ENCODE peak calls at places on chromosome 11, in ten cellular contexts. J, K, S, P, A, L, R, E, Y and N are unnamed samples.

GRCh38 chr11:32706985-32707736 is 87.3 kb downstream of the CCDC73 start:
- DNase-seq in J (no peak), K (peak; percentile 85), S (peak; percentile 73), P (no peak), A (no peak), L (peak; percentile 91), R (no peak), E (no peak), Y (no peak), N (no peak)

GRCh38 chr11:33658195-33658900 is 42.3 kb downstream of the C11orf91 start:
- DNase-seq in J (no peak), K (no peak), S (no peak), P (no peak), A (no peak), L (no peak), R (no peak), E (no peak), Y (no peak), N (no peak)

GRCh38 chr11:14974723-14975587 is 2.8 kb upstream of the CALCA start:
- DNase-seq in J (peak; percentile 54), K (peak; percentile 64), S (peak; percentile 33), P (peak; percentile 84), A (peak; percentile 74), L (peak; percentile 16), R (no peak), E (peak; percentile 61), Y (peak; percentile 15), N (peak; percentile 81)

GRCh38 chr11:28615542-28615941 is 507.4 kb downstream of the METTL15 start:
- DNase-seq in J (no peak), K (no peak), S (no peak), P (no peak), A (no peak), L (no peak), R (no peak), E (no peak), Y (no peak), N (no peak)

GRCh38 chr11:6253196-6253595 is 6.4 kb upstream of the CCKBR start:
- DNase-seq in J (no peak), K (no peak), S (no peak), P (no peak), A (no peak), L (no peak), R (no peak), E (no peak), Y (no peak), N (no peak)

GRCh38 chr11:78860720-78861422 is 286.2 kb upstream of the NARS2 start:
- DNase-seq in J (no peak), K (peak; percentile 43), S (no peak), P (peak; percentile 65), A (no peak), L (no peak), R (no peak), E (peak; percentile 27), Y (no peak), N (no peak)

GRCh38 chr11:34599406-34599901 is 21.4 kb upstream of the EHF start:
- DNase-seq in J (no peak), K (peak; percentile 81), S (peak; percentile 91), P (no peak), A (no peak), L (peak; percentile 92), R (no peak), E (no peak), Y (no peak), N (no peak)

GRCh38 chr11:96055706-96056387 is 131.9 kb upstream of the MTMR2 start:
- DNase-seq in J (no peak), K (peak; percentile 71), S (peak; percentile 26), P (peak; percentile 43), A (no peak), L (peak; percentile 97), R (no peak), E (peak; percentile 6), Y (no peak), N (no peak)

GRCh38 chr11:94060401-94060800 is 39.2 kb downstream of the HEPHL1 start:
- DNase-seq in J (no peak), K (peak; percentile 2), S (peak; percentile 75), P (no peak), A (no peak), L (peak; percentile 70), R (no peak), E (no peak), Y (no peak), N (no peak)

GRCh38 chr11:128029219-128029722 is 558.1 kb downstream of the ETS1 start:
- DNase-seq in J (peak; percentile 7), K (no peak), S (no peak), P (no peak), A (no peak), L (peak; percentile 38), R (no peak), E (no peak), Y (no peak), N (no peak)

GRCh38 chr11:118001494-118001971 is 15.3 kb downstream of the IL10RA start:
- DNase-seq in J (no peak), K (no peak), S (no peak), P (no peak), A (no peak), L (no peak), R (no peak), E (no peak), Y (no peak), N (no peak)

GRCh38 chr11:107354780-107355179 is 102.8 kb downstream of the CWF19L2 start:
- DNase-seq in J (no peak), K (no peak), S (no peak), P (no peak), A (no peak), L (no peak), R (no peak), E (no peak), Y (no peak), N (no peak)

GRCh38 chr11:128582496-128583366 is 4.6 kb downstream of the ETS1 start:
- DNase-seq in J (peak; percentile 32), K (peak; percentile 97), S (peak; percentile 49), P (peak; percentile 50), A (no peak), L (peak; percentile 98), R (no peak), E (no peak), Y (no peak), N (peak; percentile 58)

GRCh38 chr11:111095327-111095726 is 150.2 kb upstream of the POU2AF2 start:
- DNase-seq in J (no peak), K (no peak), S (no peak), P (no peak), A (no peak), L (no peak), R (no peak), E (no peak), Y (no peak), N (no peak)

GRCh38 chr11:61963016-61963281 is 4.5 kb downstream of the FTH1 start:
- DNase-seq in J (no peak), K (no peak), S (no peak), P (no peak), A (peak; percentile 37), L (no peak), R (no peak), E (no peak), Y (no peak), N (peak; percentile 75)

DNA sequence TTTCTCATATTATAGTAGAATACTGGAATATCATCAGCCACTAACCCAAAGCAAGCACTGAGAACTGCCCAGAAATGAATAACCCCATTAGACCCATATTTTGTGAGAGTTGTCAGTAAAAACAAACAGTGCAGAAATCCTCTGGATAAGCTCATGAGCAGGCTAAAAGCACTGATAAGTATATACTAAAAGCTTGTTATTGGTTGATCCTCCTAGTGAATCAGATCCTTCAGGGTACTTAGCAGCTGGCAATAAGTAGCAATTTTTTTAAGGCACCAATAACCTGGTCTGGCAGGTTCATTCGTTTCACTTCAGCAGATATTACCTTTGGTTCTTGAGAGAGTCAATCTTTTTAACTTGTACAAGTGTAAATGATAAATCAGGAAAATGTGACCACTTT is 1.2 kb downstream of the NOX4 start:
- DNase-seq in J (no peak), K (peak; percentile 3), S (no peak), P (no peak), A (no peak), L (peak; percentile 76), R (no peak), E (no peak), Y (no peak), N (no peak)
- H3K4me3 ChIP-seq in J (no peak overlapping the region), K (peak overlapping the region; percentile 71), S (no peak overlapping the region), P (peak overlapping the region; percentile 53), A (no peak overlapping the region), L (no peak overlapping the region), R (no peak overlapping the region), E (peak overlapping the region; percentile 65), Y (no peak overlapping the region), N (peak overlapping the region; percentile 81)

DNA sequence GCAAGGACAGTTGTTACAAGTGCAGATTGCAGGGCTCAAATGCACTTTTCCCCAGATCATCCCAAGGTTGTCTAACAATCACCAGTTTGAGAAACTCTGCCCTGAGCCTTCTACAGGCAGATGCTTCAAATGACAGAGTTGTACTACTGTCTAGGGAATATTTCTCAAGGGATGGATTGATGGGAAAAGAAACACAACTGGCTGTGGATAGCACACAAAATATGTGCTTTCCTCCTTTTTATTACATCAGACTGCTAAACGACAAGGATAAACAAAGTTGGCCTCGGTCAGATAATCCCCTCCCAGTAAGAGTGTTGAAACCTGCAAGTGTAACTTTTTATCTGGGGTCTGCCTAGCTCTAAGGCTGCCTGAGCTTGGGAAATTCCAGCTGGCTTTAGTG is 46.6 kb upstream of the SORL1-AS1 start:
- DNase-seq in J (no peak), K (no peak), S (no peak), P (no peak), A (no peak), L (no peak), R (no peak), E (no peak), Y (no peak), N (no peak)
- H3K36me3 ChIP-seq in J (no peaks in the 10 kb centered on the region), K (no peaks in the 10 kb centered on the region), S (peaks cover 4% of the 10 kb centered on the region), P (no peaks in the 10 kb centered on the region), A (no peaks in the 10 kb centered on the region), L (no peaks in the 10 kb centered on the region), R (peaks cover 38% of the 10 kb centered on the region), E (peaks cover 33% of the 10 kb centered on the region), Y (no peaks in the 10 kb centered on the region), N (peaks cover 4% of the 10 kb centered on the region)

DNA sequence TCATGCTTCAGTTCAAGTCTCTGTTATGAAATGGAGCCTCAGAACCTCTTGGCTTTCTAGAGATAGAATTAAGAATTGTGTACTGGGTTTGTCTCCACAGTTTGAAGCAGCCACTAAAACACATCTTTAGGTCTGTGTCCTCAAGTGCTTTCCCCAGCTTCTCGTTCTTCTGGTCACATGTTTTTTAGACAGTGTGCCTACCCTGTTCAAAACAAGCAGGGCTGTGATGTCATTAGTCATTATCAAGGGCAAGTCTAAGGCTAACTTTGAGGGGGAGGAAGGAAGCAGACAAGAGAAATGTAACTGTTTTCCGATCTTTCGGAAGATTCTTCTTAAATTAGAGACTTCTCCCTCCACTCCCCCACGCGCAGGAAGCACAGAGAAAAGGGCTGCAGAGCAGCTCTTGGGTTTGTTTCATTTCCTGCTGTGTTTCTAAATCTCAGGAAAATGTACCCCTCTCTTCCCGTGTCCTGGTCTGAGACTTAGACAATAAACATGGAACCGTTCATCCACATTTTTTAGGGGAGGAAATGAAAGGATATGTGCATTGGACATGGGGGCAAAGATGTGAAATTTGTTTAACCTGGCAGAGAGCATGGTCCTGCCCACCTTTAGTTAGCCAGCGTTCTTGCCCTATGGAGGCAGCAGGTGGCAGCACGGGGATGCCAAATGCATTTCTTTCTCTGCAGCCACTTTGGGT is 3.1 kb downstream of the AKIP1 start:
- DNase-seq in J (peak; percentile 18), K (peak; percentile 59), S (peak; percentile 39), P (peak; percentile 64), A (no peak), L (peak; percentile 54), R (no peak), E (peak; percentile 27), Y (no peak), N (no peak)
- H3K4me1 ChIP-seq in J (peaks cover 33% of the 10 kb centered on the region), K (peaks cover 46% of the 10 kb centered on the region), S (peaks cover 50% of the 10 kb centered on the region), P (peaks cover 34% of the 10 kb centered on the region), A (no peaks in the 10 kb centered on the region), L (peaks cover 13% of the 10 kb centered on the region), R (peaks cover 23% of the 10 kb centered on the region), E (peaks cover 24% of the 10 kb centered on the region), Y (no peaks in the 10 kb centered on the region), N (no peaks in the 10 kb centered on the region)

GRCh38 chr11:18720086-18720810 is 5.7 kb downstream of the IGSF22 start:
- DNase-seq in J (no peak), K (peak; percentile 75), S (peak; percentile 27), P (peak; percentile 29), A (no peak), L (peak; percentile 7), R (no peak), E (no peak), Y (no peak), N (no peak)
- H3K4me3 ChIP-seq in J (no peak overlapping the region), K (peak overlapping the region; percentile 77), S (no peak overlapping the region), P (peak overlapping the region; percentile 64), A (no peak overlapping the region), L (peak overlapping the region; percentile 63), R (no peak overlapping the region), E (no peak overlapping the region), Y (no peak overlapping the region), N (no peak overlapping the region)